ENCODE peak calls at places on chromosomes 16 and 17, in five cellular contexts. S is GM12891, Z is GM12878, F is K562, V is H1. D is an unnamed sample.

GRCh38 chr16:3242709-3243108 is 7.8 kb upstream of the ZNF200 start:
- DNase-seq in S (no peak), Z (no peak), F (no peak), V (no peak), D (no peak)

GRCh38 chr17:30375661-30376060 is 3.1 kb upstream of the CPD start:
- DNase-seq in S (no peak), Z (no peak), F (peak; percentile 36), V (no peak), D (no peak)

GRCh38 chr17:42403150-42403549 is 14.9 kb upstream of the STAT3 start:
- DNase-seq in S (no peak), Z (no peak), F (peak; percentile 64), V (no peak), D (no peak)

GRCh38 chr17:73155410-73156165 is 9.2 kb upstream of the SSTR2 start:
- DNase-seq in S (no peak), Z (no peak), F (no peak), V (no peak), D (no peak)

GRCh38 chr17:71085238-71086033 is 916.1 kb downstream of the KCNJ2 start:
- DNase-seq in S (peak; percentile 0), Z (no peak), F (peak; percentile 14), V (no peak), D (no peak)

GRCh38 chr17:7022791-7023571 is at the start of gene BCL6B:
- DNase-seq in S (no peak), Z (no peak), F (no peak), V (no peak), D (no peak)

GRCh38 chr17:82548681-82549303 is 29.3 kb downstream of the FOXK2 start:
- DNase-seq in S (no peak), Z (no peak), F (peak; percentile 54), V (no peak), D (no peak)

GRCh38 chr17:57478433-57478832 is 222.1 kb downstream of the MSI2 start:
- DNase-seq in S (no peak), Z (no peak), F (peak; percentile 62), V (no peak), D (no peak)

GRCh38 chr16:268141-269053 is 7.3 kb downstream of the RGS11 start:
- DNase-seq in S (no peak), Z (no peak), F (no peak), V (no peak), D (no peak)

GRCh38 chr16:66121466-66121865 is 245.0 kb upstream of the CDH5 start:
- DNase-seq in S (no peak), Z (no peak), F (no peak), V (no peak), D (no peak)

GRCh38 chr17:17729620-17730249 is 48.5 kb downstream of the RAI1 start:
- DNase-seq in S (no peak), Z (no peak), F (peak; percentile 44), V (no peak), D (peak; percentile 68)

GRCh38 chr16:27048316-27048715 is 18.4 kb upstream of the C16orf82 start:
- DNase-seq in S (no peak), Z (no peak), F (no peak), V (no peak), D (no peak)

GRCh38 chr16:56193951-56194726 is 2.9 kb downstream of the GNAO1 start:
- DNase-seq in S (peak; percentile 32), Z (no peak), F (peak; percentile 80), V (peak; percentile 81), D (no peak)

GRCh38 chr17:20992987-20993862 is 49.6 kb downstream of the USP22 start:
- DNase-seq in S (peak; percentile 94), Z (peak; percentile 3), F (peak; percentile 69), V (peak; percentile 79), D (peak; percentile 88)

GRCh38 chr16:22787456-22788189 is 26.3 kb upstream of the HS3ST2 start:
- DNase-seq in S (no peak), Z (no peak), F (no peak), V (no peak), D (no peak)

GRCh38 chr17:29667969-29668368 is 45.3 kb upstream of the CORO6 start:
- DNase-seq in S (no peak), Z (no peak), F (peak; percentile 42), V (no peak), D (no peak)

GRCh38 chr17:1087381-1088241 is 90.7 kb downstream of the TIMM22 start:
- DNase-seq in S (no peak), Z (no peak), F (peak; percentile 51), V (no peak), D (no peak)
- TF ChIP-seq POLR2AphosphoS5 in S (no peak), Z (no peak), F (no peak), V (no peak), D (no peak)

GRCh38 chr17:9979463-9979995 is 74.5 kb upstream of the RCVRN start:
- DNase-seq in S (no peak), Z (no peak), F (no peak), V (no peak), D (no peak)

GRCh38 chr17:9985622-9986021 is 80.6 kb upstream of the RCVRN start:
- DNase-seq in S (no peak), Z (no peak), F (no peak), V (no peak), D (no peak)

GRCh38 chr17:9984768-9985167 is 79.7 kb upstream of the RCVRN start:
- DNase-seq in S (no peak), Z (no peak), F (no peak), V (no peak), D (no peak)

GRCh38 chr17:9981344-9981915 is 76.4 kb upstream of the RCVRN start:
- DNase-seq in S (no peak), Z (no peak), F (no peak), V (no peak), D (no peak)

GRCh38 chr17:9982159-9982558 is 77.1 kb upstream of the RCVRN start:
- DNase-seq in S (no peak), Z (no peak), F (peak; percentile 4), V (peak; percentile 25), D (no peak)
- TF ChIP-seq TAF1 in S (no peak), Z (no peak), F (no peak), V (no peak), D (no peak)

DNA sequence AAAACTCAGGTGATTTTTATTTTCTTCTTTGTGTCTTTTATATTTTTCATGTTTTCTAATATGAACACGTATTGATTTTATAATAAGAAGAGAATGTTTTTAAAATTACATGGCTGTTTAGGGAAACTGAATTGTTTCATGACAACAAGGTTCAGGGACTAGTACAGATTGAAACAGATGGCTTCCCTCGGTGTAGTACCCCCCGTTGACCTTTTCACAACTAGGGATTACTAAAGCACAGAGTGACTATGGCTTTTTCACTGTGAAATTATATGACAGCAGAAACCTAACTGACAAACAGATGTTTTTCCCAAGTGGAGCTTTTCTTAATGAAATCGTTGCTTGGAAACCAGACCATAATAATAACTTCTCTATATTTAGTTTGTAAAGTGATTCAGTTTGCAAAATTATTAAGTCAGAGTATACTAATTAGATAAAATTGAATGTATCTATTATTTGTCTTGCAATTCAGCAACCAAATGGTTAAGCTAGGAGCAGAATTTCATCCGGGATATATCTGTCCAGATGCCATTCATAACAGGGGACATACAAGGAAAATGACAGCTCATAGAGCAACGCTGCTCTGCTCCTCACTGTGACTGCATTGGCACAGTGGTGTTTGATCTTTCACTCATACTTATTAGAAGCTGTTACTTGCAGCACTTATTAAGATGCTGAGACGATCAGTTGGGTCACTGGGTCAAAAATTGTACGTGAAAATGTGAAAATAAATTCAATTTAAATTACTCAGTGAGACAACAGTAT is 111.7 kb downstream of the TANGO6 start:
- DNase-seq in S (no peak), Z (no peak), F (no peak), V (no peak), D (no peak)
- TF ChIP-seq POLR2AphosphoS5 in S (no peak), Z (no peak), F (no peak), V (no peak), D (no peak)

DNA sequence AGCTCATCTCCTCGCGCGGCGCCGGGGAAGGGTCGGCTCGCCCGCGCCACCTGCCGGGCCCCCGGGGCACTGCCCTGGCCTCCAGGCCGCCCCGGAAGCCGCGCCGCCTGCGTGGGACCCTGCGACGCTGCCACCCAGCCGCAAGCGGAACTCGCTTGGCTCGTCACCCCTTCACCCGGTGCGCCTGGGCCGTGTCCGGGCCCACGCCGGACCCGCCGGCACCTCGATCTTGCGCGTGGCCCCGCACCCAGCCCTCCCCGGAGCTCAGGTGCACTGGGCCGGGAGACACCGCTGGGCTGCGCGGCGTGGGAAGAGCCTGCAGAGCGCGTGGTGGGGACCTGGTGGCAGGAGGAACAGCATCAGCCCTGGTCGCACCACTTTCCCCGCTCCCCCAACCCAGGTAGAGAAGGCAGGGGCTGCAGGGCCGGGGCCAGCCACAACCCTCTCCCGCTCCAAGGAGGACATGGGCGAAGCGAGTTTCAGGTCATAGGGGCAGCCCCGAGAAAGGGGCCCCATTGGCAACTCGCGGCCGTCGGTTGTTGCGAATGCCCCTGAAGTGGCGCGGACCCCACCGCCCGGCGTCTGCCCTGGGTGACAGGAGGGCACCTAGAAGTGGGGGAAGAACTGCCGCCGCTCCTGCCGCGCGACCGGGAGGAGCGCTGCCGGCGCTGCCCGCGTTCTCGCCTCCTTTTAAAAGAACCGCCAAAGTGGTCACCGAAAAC is 363 bp upstream of the MIF4GD start:
- DNase-seq in S (peak; percentile 95), Z (no peak), F (peak; percentile 89), V (no peak), D (peak; percentile 96)
- TF ChIP-seq TAF1 in S (no peak), Z (peak; percentile 9), F (peak; percentile 47), V (no peak), D (no peak)

DNA sequence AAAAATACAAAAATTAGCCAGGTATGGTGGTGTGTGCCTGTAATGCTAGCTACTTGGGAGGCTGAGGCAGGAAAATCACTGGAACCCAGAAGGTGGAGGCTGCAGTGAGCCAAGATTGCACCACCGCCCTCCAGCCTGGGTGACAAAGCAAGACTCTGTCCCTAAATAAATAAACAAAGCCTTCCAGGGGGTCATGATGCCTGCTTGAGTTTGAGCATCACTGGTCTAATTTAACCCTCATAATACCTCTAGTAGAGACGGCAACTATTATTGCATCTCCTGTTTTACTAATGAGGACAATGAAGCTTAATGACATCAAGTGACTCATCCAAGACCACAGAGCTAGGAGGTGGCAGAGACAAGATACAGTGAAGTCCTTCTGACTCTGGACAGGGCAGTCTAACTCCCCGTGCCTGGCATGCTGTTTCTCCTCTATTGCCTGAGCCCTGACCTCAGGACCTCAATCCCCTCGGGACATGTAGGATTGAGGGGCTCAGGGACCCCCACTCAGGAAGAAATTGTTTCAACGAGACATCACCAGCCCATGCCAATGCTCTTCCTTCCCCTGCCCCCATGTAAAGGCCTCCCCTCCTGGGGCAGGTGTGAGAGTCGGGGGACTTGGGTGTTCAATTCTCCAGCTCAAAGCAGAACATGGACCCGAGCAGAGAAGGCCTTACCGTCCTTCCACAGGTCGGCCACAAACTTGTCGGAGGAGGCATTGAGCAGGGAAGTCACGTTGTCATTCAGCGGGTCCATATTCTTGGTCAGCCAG is 102.9 kb downstream of the NDE1 start:
- DNase-seq in S (no peak), Z (no peak), F (no peak), V (no peak), D (no peak)
- TF ChIP-seq POLR2AphosphoS5 in S (no peak), Z (no peak), F (no peak), V (no peak), D (no peak)

DNA sequence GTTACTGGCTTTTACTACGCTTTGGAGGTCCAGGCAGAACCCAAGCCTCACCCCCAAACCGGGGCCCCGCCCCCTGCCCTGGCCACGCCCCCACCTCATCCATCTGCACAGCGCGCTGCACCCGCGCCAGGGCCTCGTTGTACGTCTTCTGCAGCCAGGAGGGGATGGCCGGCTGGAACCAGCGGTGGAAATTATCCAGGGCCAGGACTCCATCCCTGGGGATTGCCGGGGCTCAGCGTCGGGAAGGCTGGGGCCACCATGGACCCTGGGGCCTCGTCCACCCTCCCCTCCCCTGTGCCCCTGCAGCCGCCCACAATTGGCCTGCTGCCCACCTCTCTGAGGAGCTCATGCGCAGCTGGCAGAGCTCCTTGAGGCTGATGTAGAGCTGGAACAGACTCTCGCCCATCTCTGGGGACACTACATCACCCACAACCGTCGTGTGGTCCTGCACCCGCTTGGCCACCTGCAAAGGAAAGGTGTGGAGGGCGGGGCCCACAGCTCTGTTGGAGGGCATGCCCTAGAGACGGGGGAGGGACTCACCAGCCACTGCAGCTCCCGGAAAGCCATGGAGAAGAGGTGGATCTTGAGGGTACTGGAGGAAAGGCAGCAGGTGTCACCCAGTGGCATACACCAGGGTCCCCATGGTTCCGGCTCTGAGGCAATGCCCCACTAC is 8.8 kb downstream of the UNC13D start:
- DNase-seq in S (no peak), Z (no peak), F (no peak), V (no peak), D (no peak)
- TF ChIP-seq TAF1 in S (no peak), Z (no peak), F (no peak), V (no peak), D (no peak)